ENCODE peak calls at places on chromosomes 5 and 9, in six cellular contexts. R is tibial nerve, L is fibroblast of pulmonary artery, Z is AG04449, G is colonic mucosa, D is uterus. O is an unnamed sample.
A peak's percentile ranks its signal among the peaks of the same experiment; 100 is the strongest.

GRCh38 chr5:62138607-62139006 is 167.4 kb upstream of the KIF2A start:
- DNase-seq in R (no peak), L (no peak), Z (no peak), G (no peak), D (no peak), O (no peak)

GRCh38 chr5:132383984-132384383 is 14.5 kb downstream of the SLC22A5 start:
- DNase-seq in R (no peak), L (no peak), Z (no peak), G (no peak), D (no peak), O (no peak)

GRCh38 chr9:135489188-135489918 is 9.8 kb downstream of the PPP1R26 start:
- DNase-seq in R (no peak), L (no peak), Z (no peak), G (no peak), D (no peak), O (no peak)

GRCh38 chr9:95268681-95269080 is 48.8 kb downstream of the FANCC start:
- DNase-seq in R (no peak), L (peak; percentile 52), Z (no peak), G (no peak), D (no peak), O (peak; percentile 50)

GRCh38 chr5:150024241-150024984 is 23.9 kb downstream of the HMGXB3 start:
- DNase-seq in R (no peak), L (no peak), Z (no peak), G (no peak), D (no peak), O (no peak)

GRCh38 chr9:90926920-90927319 is 125.3 kb downstream of the SYK start:
- DNase-seq in R (no peak), L (no peak), Z (no peak), G (no peak), D (no peak), O (no peak)

GRCh38 chr5:16864566-16864965 is 71.5 kb downstream of the MYO10 start:
- DNase-seq in R (no peak), L (no peak), Z (no peak), G (no peak), D (no peak), O (peak; percentile 66)

GRCh38 chr9:7534211-7534935 is 265.2 kb downstream of the DMAC1 start:
- DNase-seq in R (no peak), L (peak; percentile 7), Z (no peak), G (no peak), D (no peak), O (no peak)

GRCh38 chr9:91843623-91844111 is 106.4 kb downstream of the ROR2 start:
- DNase-seq in R (no peak), L (no peak), Z (no peak), G (no peak), D (peak; percentile 63), O (peak; percentile 38)

GRCh38 chr5:462051-462481 is 19.1 kb downstream of the EXOC3 start:
- DNase-seq in R (no peak), L (no peak), Z (no peak), G (no peak), D (peak; percentile 7), O (no peak)

GRCh38 chr9:112852741-112853505 is 37.8 kb downstream of the SLC46A2 start:
- DNase-seq in R (no peak), L (no peak), Z (no peak), G (no peak), D (no peak), O (no peak)

GRCh38 chr5:59035681-59036080 is 452.8 kb downstream of the RAB3C start:
- DNase-seq in R (no peak), L (no peak), Z (no peak), G (no peak), D (no peak), O (no peak)

GRCh38 chr5:59038169-59039002 is 455.5 kb downstream of the RAB3C start:
- DNase-seq in R (no peak), L (no peak), Z (no peak), G (no peak), D (no peak), O (peak; percentile 37)

GRCh38 chr5:59036274-59036961 is 453.5 kb downstream of the RAB3C start:
- DNase-seq in R (no peak), L (peak; percentile 96), Z (peak; percentile 96), G (peak; percentile 36), D (peak; percentile 32), O (peak; percentile 99)

GRCh38 chr5:59037453-59038168 is 454.7 kb downstream of the RAB3C start:
- DNase-seq in R (no peak), L (no peak), Z (no peak), G (no peak), D (no peak), O (no peak)

DNA sequence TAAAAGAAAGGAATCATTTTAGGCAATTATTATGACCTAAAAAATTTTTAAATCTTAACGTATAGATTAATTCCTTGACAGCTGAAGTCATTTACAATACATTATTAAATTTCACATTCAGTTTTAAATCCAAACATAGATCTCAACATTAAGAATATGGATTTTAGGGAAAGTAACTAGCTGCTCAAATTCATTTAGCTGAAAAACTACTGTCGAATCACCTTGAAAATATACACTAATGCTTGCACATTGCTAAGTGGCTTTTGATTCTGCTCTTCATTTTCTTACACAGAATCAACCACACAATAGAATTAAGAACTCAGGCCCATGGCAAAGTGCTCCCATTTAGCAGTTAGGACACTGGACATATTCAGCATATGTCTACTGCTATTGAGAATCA is 454.2 kb downstream of the RAB3C start:
- DNase-seq in R (no peak), L (no peak), Z (no peak), G (no peak), D (no peak), O (no peak)
- H3K4me3 ChIP-seq in R (peak overlapping the region; percentile 67), L (peak overlapping the region; percentile 61), Z (peak overlapping the region; percentile 81), G (no peak overlapping the region), D (no peak overlapping the region), O (peak overlapping the region; percentile 85)

DNA sequence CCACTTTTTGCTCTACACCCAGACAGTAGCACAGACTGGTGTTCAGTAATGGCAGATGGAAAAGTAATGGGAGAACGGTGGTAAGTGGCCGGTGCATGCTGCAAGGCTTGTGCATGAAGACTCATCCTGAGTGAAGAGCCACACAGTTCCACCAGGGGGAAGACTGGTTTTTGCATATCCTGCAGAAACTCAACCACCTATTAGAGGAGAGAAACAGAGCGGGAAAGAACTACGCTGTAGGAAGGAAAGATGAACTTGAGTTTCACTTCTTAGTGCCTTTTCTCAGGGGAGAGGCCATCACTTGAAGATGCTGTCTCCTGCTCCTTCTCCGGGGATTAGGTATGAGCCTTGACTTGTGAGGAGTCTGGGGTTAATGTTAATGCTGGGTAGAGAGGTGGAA is 9.4 kb upstream of the PRSS3 start:
- DNase-seq in R (no peak), L (peak; percentile 33), Z (no peak), G (no peak), D (no peak), O (peak; percentile 48)
- TF ChIP-seq CTCF in R (no peak), L (peak; percentile 28), Z (peak; percentile 29), G (no peak), D (no peak), O (peak; percentile 60)

GRCh38 chr5:14440598-14441401 is 140.8 kb upstream of the OTULINL start:
- DNase-seq in R (peak; percentile 53), L (peak; percentile 92), Z (peak; percentile 82), G (peak; percentile 33), D (peak; percentile 71), O (peak; percentile 96)
- H3K4me3 ChIP-seq in R (peak overlapping the region; percentile 34), L (peak overlapping the region; percentile 72), Z (peak overlapping the region; percentile 68), G (peak overlapping the region; percentile 7), D (peak overlapping the region; percentile 42), O (peak overlapping the region; percentile 73)

GRCh38 chr5:141681295-141681694 is 735 bp downstream of the ARAP3 start:
- DNase-seq in R (no peak), L (no peak), Z (no peak), G (no peak), D (no peak), O (no peak)

GRCh38 chr5:141674747-141675146 is 7.3 kb downstream of the ARAP3 start:
- DNase-seq in R (no peak), L (no peak), Z (no peak), G (no peak), D (no peak), O (no peak)

GRCh38 chr5:141680751-141681201 is 1.3 kb downstream of the ARAP3 start:
- DNase-seq in R (no peak), L (peak; percentile 92), Z (no peak), G (peak; percentile 40), D (no peak), O (peak; percentile 20)

GRCh38 chr5:141680178-141680577 is 1.9 kb downstream of the ARAP3 start:
- DNase-seq in R (no peak), L (no peak), Z (no peak), G (no peak), D (no peak), O (no peak)

GRCh38 chr5:141677415-141677814 is 4.6 kb downstream of the ARAP3 start:
- DNase-seq in R (no peak), L (no peak), Z (no peak), G (no peak), D (no peak), O (no peak)
- TF ChIP-seq CTCF in R (no peak), L (peak; percentile 24), Z (no peak), G (no peak), D (no peak), O (peak; percentile 36)

DNA sequence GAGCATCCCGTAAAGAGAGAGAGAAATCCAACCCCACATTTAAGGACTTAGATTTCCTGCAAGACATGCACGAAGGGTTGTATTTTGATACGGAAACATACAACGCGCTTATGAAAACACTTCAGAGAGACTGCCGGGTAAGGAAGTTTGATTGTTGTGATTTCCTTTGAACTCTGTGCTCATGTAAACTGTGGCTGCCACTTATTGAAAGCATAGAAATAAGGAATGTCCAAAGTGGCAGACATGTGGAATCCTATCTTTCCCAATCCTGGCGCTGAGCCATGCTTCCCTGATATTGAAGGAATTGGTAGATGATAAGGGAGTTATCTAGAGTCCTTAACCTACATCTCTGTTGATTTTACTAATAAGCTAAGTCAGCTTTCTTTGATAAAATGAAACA is 119.4 kb downstream of the PRKACG start:
- DNase-seq in R (no peak), L (no peak), Z (no peak), G (no peak), D (no peak), O (no peak)
- H3K4me3 ChIP-seq in R (no peak overlapping the region), L (no peak overlapping the region), Z (no peak overlapping the region), G (no peak overlapping the region), D (no peak overlapping the region), O (no peak overlapping the region)

DNA sequence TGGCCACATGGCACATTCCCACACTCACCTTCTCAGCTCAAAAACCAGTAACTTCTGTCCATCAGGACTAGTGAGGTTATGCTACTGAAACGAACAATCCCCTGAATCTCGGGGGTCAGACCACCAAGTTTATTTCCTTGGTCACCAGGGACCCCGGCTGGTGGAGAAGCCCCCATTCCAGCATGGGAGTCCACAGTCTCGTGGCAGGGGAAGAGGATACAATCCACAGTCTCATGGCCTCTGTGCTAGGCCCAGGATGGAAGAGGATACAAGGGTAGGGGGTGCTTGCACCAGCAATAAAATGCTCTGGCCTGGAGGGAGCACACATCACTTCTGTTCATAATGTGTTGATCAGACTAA is 7.4 kb upstream of the CARD19 start:
- DNase-seq in R (no peak), L (no peak), Z (no peak), G (peak; percentile 16), D (peak; percentile 3), O (no peak)
- TF ChIP-seq CTCF in R (no peak), L (no peak), Z (no peak), G (no peak), D (no peak), O (no peak)

O was measured in fibroblast of villous mesenchyme.